ENCODE peak calls at places on chromosome 7, in six cellular contexts. One of them, this sample, is unnamed.

GRCh38 chr7:155295511-155295910 is 2.2 kb upstream of the INSIG1 start:
- DNase-seq in GM12878: no peak
- DNase-seq in K562: no peak
- DNase-seq in HepG2: no peak
- DNase-seq in H1: no peak
- DNase-seq in SK-N-SH: no peak
- DNase-seq in this sample: no peak

GRCh38 chr7:99040104-99040958 is 103.6 kb downstream of the SMURF1 start:
- DNase-seq in GM12878: peak; percentile 9
- DNase-seq in K562: peak; percentile 87
- DNase-seq in HepG2: peak; percentile 79
- DNase-seq in H1: peak; percentile 86
- DNase-seq in SK-N-SH: peak; percentile 97
- DNase-seq in this sample: peak; percentile 37

GRCh38 chr7:105439174-105439893 is 50.6 kb upstream of the SRPK2 start:
- DNase-seq in GM12878: no peak
- DNase-seq in K562: peak; percentile 38
- DNase-seq in HepG2: peak; percentile 30
- DNase-seq in H1: no peak
- DNase-seq in SK-N-SH: peak; percentile 32
- DNase-seq in this sample: no peak

GRCh38 chr7:36207451-36208291 is 54.6 kb downstream of the EEPD1 start:
- DNase-seq in GM12878: no peak
- DNase-seq in K562: no peak
- DNase-seq in HepG2: peak; percentile 39
- DNase-seq in H1: no peak
- DNase-seq in SK-N-SH: peak; percentile 60
- DNase-seq in this sample: peak; percentile 11

GRCh38 chr7:83732305-83732704 is 83.4 kb upstream of the SEMA3E start:
- DNase-seq in GM12878: no peak
- DNase-seq in K562: no peak
- DNase-seq in HepG2: no peak
- DNase-seq in H1: no peak
- DNase-seq in SK-N-SH: no peak
- DNase-seq in this sample: peak; percentile 79

GRCh38 chr7:77538186-77538907 is 1.3 kb downstream of the PTPN12 start:
- DNase-seq in GM12878: no peak
- DNase-seq in K562: peak; percentile 77
- DNase-seq in HepG2: peak; percentile 88
- DNase-seq in H1: peak; percentile 70
- DNase-seq in SK-N-SH: peak; percentile 73
- DNase-seq in this sample: peak; percentile 94

GRCh38 chr7:16905300-16906044 is 23.7 kb upstream of the AGR3 start:
- DNase-seq in GM12878: no peak
- DNase-seq in K562: no peak
- DNase-seq in HepG2: peak; percentile 52
- DNase-seq in H1: no peak
- DNase-seq in SK-N-SH: no peak
- DNase-seq in this sample: no peak

GRCh38 chr7:7416031-7416968 is 119.4 kb downstream of the COL28A1 start:
- DNase-seq in GM12878: no peak
- DNase-seq in K562: no peak
- DNase-seq in HepG2: no peak
- DNase-seq in H1: no peak
- DNase-seq in SK-N-SH: no peak
- DNase-seq in this sample: no peak

GRCh38 chr7:107041097-107041496 is 3.4 kb upstream of the PRKAR2B start:
- DNase-seq in GM12878: no peak
- DNase-seq in K562: no peak
- DNase-seq in HepG2: no peak
- DNase-seq in H1: no peak
- DNase-seq in SK-N-SH: no peak
- DNase-seq in this sample: no peak

GRCh38 chr7:155066417-155066950 is 3.6 kb upstream of the HTR5A start:
- DNase-seq in GM12878: no peak
- DNase-seq in K562: no peak
- DNase-seq in HepG2: no peak
- DNase-seq in H1: no peak
- DNase-seq in SK-N-SH: no peak
- DNase-seq in this sample: no peak

GRCh38 chr7:139358541-139359365 is 941 bp upstream of the LUC7L2 start:
- DNase-seq in GM12878: no peak
- DNase-seq in K562: no peak
- DNase-seq in HepG2: no peak
- DNase-seq in H1: no peak
- DNase-seq in SK-N-SH: peak; percentile 68
- DNase-seq in this sample: peak; percentile 44

GRCh38 chr7:77644774-77645173 is 51.5 kb upstream of the RSBN1L start:
- DNase-seq in GM12878: no peak
- DNase-seq in K562: no peak
- DNase-seq in HepG2: no peak
- DNase-seq in H1: no peak
- DNase-seq in SK-N-SH: no peak
- DNase-seq in this sample: no peak

GRCh38 chr7:76225379-76225778 is 23.7 kb downstream of the SRRM3 start:
- DNase-seq in GM12878: no peak
- DNase-seq in K562: peak; percentile 78
- DNase-seq in HepG2: no peak
- DNase-seq in H1: peak; percentile 87
- DNase-seq in SK-N-SH: no peak
- DNase-seq in this sample: peak; percentile 10

GRCh38 chr7:44052771-44053365 is 8.4 kb downstream of the DBNL start:
- DNase-seq in GM12878: no peak
- DNase-seq in K562: no peak
- DNase-seq in HepG2: no peak
- DNase-seq in H1: no peak
- DNase-seq in SK-N-SH: no peak
- DNase-seq in this sample: no peak

GRCh38 chr7:27305854-27306253 is 63.3 kb downstream of the EVX1 start:
- DNase-seq in GM12878: no peak
- DNase-seq in K562: no peak
- DNase-seq in HepG2: no peak
- DNase-seq in H1: no peak
- DNase-seq in SK-N-SH: no peak
- DNase-seq in this sample: no peak

DNA sequence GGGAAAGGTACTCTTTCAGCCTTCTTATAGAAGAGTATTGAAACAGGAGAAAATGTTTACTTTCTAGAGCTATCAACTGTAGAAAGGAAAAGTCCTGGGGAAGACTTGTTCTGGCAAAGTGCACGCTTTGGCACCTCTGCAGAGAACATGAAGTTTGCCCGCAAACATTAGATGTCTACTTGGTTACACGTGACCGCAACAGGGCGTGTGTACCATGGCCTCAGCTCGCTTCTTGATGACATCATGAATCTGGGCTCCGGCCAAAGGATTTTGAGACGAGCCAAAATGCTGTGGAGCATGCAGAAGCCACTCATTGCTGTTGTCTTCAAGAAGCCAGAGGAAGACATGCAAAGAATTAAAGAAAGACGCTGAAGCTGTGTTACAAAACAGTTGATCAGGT is 8.6 kb upstream of the TAS2R60 start:
- DNase-seq in GM12878: no peak
- DNase-seq in K562: no peak
- DNase-seq in HepG2: no peak
- DNase-seq in H1: no peak
- DNase-seq in SK-N-SH: no peak
- DNase-seq in this sample: no peak
- TF ChIP-seq GABPA in GM12878: no peak
- TF ChIP-seq GABPA in K562: no peak
- TF ChIP-seq GABPA in HepG2: no peak
- TF ChIP-seq GABPA in H1: no peak
- TF ChIP-seq GABPA in SK-N-SH: no peak
- TF ChIP-seq GABPA in this sample: no peak

GRCh38 chr7:143288836-143289235 is 685 bp downstream of the CASP2 start:
- DNase-seq in GM12878: no peak
- DNase-seq in K562: no peak
- DNase-seq in HepG2: no peak
- DNase-seq in H1: no peak
- DNase-seq in SK-N-SH: no peak
- DNase-seq in this sample: peak; percentile 14
- TF ChIP-seq GABPA in GM12878: no peak
- TF ChIP-seq GABPA in K562: no peak
- TF ChIP-seq GABPA in HepG2: no peak
- TF ChIP-seq GABPA in H1: no peak
- TF ChIP-seq GABPA in SK-N-SH: no peak
- TF ChIP-seq GABPA in this sample: no peak

DNA sequence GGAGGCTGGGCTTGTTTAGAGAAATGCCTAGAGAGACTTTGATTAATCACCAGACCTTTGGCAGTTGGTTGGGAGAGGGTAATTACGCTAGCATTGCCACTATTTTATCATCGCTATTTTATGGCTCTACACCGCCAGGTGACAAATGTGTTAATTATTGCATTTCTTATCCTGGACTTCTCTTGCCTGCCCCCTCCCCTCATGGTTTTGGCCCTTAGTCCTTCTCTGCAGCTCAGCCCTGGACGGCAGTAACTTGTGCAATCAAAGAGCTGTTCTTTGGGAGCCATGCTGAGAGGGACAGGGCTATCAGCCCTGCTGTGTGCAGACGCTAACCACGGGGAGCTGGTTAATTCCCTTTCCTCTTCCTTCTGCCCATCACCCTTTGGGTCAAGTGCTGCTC is 585.0 kb downstream of the AUTS2 start:
- DNase-seq in GM12878: no peak
- DNase-seq in K562: no peak
- DNase-seq in HepG2: no peak
- DNase-seq in H1: no peak
- DNase-seq in SK-N-SH: no peak
- DNase-seq in this sample: no peak
- TF ChIP-seq GABPA in GM12878: no peak
- TF ChIP-seq GABPA in K562: no peak
- TF ChIP-seq GABPA in HepG2: no peak
- TF ChIP-seq GABPA in H1: no peak
- TF ChIP-seq GABPA in SK-N-SH: no peak
- TF ChIP-seq GABPA in this sample: no peak

DNA sequence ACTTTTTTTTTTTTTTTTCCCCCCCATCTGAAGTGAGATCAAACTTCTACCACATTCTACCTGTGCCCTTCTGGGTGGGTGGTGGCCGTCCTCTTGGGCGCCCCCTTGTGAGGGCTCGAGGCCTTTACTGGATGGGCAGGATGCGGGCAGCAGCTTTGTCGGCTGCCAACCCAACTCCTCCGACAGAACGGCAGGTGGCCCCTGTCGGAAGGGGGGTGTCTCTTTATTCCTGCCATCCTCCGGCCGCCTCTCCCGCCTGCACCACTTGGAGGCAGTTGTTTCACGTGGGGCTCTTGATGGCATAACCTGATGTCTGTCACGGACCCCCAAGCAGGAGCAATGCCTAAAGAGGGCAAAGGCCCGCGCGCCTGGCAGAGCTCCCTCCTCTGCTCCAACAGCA is 31.0 kb downstream of the AMZ1 start:
- DNase-seq in GM12878: no peak
- DNase-seq in K562: peak; percentile 66
- DNase-seq in HepG2: no peak
- DNase-seq in H1: peak; percentile 88
- DNase-seq in SK-N-SH: peak; percentile 89
- DNase-seq in this sample: no peak
- TF ChIP-seq GABPA in GM12878: no peak
- TF ChIP-seq GABPA in K562: no peak
- TF ChIP-seq GABPA in HepG2: no peak
- TF ChIP-seq GABPA in H1: peak; percentile 48
- TF ChIP-seq GABPA in SK-N-SH: no peak
- TF ChIP-seq GABPA in this sample: no peak

GRCh38 chr7:369981-370621 is 80.1 kb downstream of the FOXL3 start:
- DNase-seq in GM12878: no peak
- DNase-seq in K562: no peak
- DNase-seq in HepG2: no peak
- DNase-seq in H1: peak; percentile 59
- DNase-seq in SK-N-SH: no peak
- DNase-seq in this sample: no peak

GRCh38 chr7:372546-372938 is 82.6 kb downstream of the FOXL3 start:
- DNase-seq in GM12878: no peak
- DNase-seq in K562: no peak
- DNase-seq in HepG2: no peak
- DNase-seq in H1: no peak
- DNase-seq in SK-N-SH: no peak
- DNase-seq in this sample: no peak

GRCh38 chr7:370775-371118 is 80.8 kb downstream of the FOXL3 start:
- DNase-seq in GM12878: no peak
- DNase-seq in K562: no peak
- DNase-seq in HepG2: no peak
- DNase-seq in H1: peak; percentile 11
- DNase-seq in SK-N-SH: no peak
- DNase-seq in this sample: no peak

GRCh38 chr7:371779-372545 is 82.0 kb downstream of the FOXL3 start:
- DNase-seq in GM12878: no peak
- DNase-seq in K562: no peak
- DNase-seq in HepG2: no peak
- DNase-seq in H1: peak; percentile 39
- DNase-seq in SK-N-SH: no peak
- DNase-seq in this sample: no peak

DNA sequence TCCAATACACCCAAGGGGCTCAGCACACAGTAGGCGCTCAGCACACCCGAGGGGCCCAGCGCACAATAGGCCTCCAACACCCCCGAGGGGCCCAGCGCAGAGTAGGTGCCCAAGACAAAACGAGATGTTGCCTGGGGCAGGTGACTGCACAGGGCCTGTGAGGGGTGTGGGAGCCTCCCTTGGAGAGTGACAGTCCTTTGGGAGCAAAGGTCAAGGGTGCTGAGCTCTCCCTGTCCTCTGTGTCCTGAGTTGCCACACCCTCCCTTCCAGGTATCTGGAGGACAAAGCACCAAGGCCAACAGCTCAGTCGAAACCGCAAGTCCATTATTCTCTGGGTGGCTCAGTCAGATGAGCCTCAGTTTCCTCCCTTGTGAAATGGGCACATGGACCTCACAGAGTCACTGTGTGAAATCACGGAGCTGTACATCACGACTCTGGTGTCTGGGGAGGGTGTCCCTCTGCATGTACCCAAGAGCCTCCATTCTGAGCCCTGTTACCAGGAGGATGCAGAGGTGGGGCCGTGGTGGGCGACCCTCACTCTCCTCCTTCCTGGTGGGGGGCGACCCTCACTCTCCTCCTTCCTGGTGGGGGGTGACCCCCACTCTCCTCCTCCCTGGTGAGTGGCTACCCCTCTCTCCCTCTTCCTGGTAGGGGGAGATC is 81.3 kb downstream of the FOXL3 start:
- DNase-seq in GM12878: no peak
- DNase-seq in K562: no peak
- DNase-seq in HepG2: peak; percentile 90
- DNase-seq in H1: peak; percentile 44
- DNase-seq in SK-N-SH: peak; percentile 73
- DNase-seq in this sample: no peak
- TF ChIP-seq GABPA in GM12878: no peak
- TF ChIP-seq GABPA in K562: no peak
- TF ChIP-seq GABPA in HepG2: no peak
- TF ChIP-seq GABPA in H1: no peak
- TF ChIP-seq GABPA in SK-N-SH: no peak
- TF ChIP-seq GABPA in this sample: no peak

GRCh38 chr7:25786958-25787730 is 364.9 kb upstream of the NFE2L3 start:
- DNase-seq in GM12878: no peak
- DNase-seq in K562: no peak
- DNase-seq in HepG2: no peak
- DNase-seq in H1: no peak
- DNase-seq in SK-N-SH: no peak
- DNase-seq in this sample: no peak
- TF ChIP-seq GABPA in GM12878: no peak
- TF ChIP-seq GABPA in K562: no peak
- TF ChIP-seq GABPA in HepG2: no peak
- TF ChIP-seq GABPA in H1: no peak
- TF ChIP-seq GABPA in SK-N-SH: no peak
- TF ChIP-seq GABPA in this sample: no peak

This sample was measured in HL-60.